ENCODE peak calls at places on chromosomes 3 and 15, in seven cellular contexts. One of them, this sample, is unnamed. For H3K4me1, the result is how much of the 10 kb centered on the place peaks cover.

GRCh38 chr15:92958105-92958504 is 58.0 kb downstream of the CHD2 start:
- DNase-seq in neural progenitor cell: no peak
- DNase-seq in tibial nerve: no peak
- DNase-seq in stomach: no peak
- DNase-seq in transverse colon: no peak
- DNase-seq in HCT116: no peak
- DNase-seq in ovary: no peak
- DNase-seq in this sample: no peak

GRCh38 chr15:35973019-35973418 is 427.1 kb upstream of the DPH6 start:
- DNase-seq in neural progenitor cell: no peak
- DNase-seq in tibial nerve: no peak
- DNase-seq in stomach: no peak
- DNase-seq in transverse colon: no peak
- DNase-seq in HCT116: no peak
- DNase-seq in ovary: no peak
- DNase-seq in this sample: no peak

GRCh38 chr3:178393833-178394232 is 142.4 kb upstream of the KCNMB2 start:
- DNase-seq in neural progenitor cell: no peak
- DNase-seq in tibial nerve: no peak
- DNase-seq in stomach: no peak
- DNase-seq in transverse colon: no peak
- DNase-seq in HCT116: no peak
- DNase-seq in ovary: no peak
- DNase-seq in this sample: no peak

GRCh38 chr15:48647963-48648362 is 2.5 kb upstream of the FBN1 start:
- DNase-seq in neural progenitor cell: peak
- DNase-seq in tibial nerve: no peak
- DNase-seq in stomach: no peak
- DNase-seq in transverse colon: no peak
- DNase-seq in HCT116: no peak
- DNase-seq in ovary: peak
- DNase-seq in this sample: no peak

GRCh38 chr15:101083336-101084045 is 164.3 kb downstream of the LRRK1 start:
- DNase-seq in neural progenitor cell: no peak
- DNase-seq in tibial nerve: no peak
- DNase-seq in stomach: peak
- DNase-seq in transverse colon: no peak
- DNase-seq in HCT116: no peak
- DNase-seq in ovary: no peak
- DNase-seq in this sample: no peak

GRCh38 chr3:99714146-99714545 is 75.8 kb downstream of the COL8A1 start:
- DNase-seq in neural progenitor cell: no peak
- DNase-seq in tibial nerve: no peak
- DNase-seq in stomach: no peak
- DNase-seq in transverse colon: no peak
- DNase-seq in HCT116: no peak
- DNase-seq in ovary: no peak
- DNase-seq in this sample: no peak

GRCh38 chr3:45917146-45917885 is 25.9 kb upstream of the CXCR6 start:
- DNase-seq in neural progenitor cell: no peak
- DNase-seq in tibial nerve: no peak
- DNase-seq in stomach: no peak
- DNase-seq in transverse colon: no peak
- DNase-seq in HCT116: no peak
- DNase-seq in ovary: no peak
- DNase-seq in this sample: no peak

GRCh38 chr3:140902791-140903190 is 38.8 kb upstream of the SLC25A36 start:
- DNase-seq in neural progenitor cell: no peak
- DNase-seq in tibial nerve: no peak
- DNase-seq in stomach: no peak
- DNase-seq in transverse colon: no peak
- DNase-seq in HCT116: no peak
- DNase-seq in ovary: no peak
- DNase-seq in this sample: no peak

GRCh38 chr3:114624676-114625181 is 330.9 kb downstream of the TIGIT start:
- DNase-seq in neural progenitor cell: no peak
- DNase-seq in tibial nerve: peak
- DNase-seq in stomach: peak
- DNase-seq in transverse colon: peak
- DNase-seq in HCT116: peak
- DNase-seq in ovary: peak
- DNase-seq in this sample: peak

GRCh38 chr15:100902436-100903190 is 16.5 kb upstream of the LRRK1 start:
- DNase-seq in neural progenitor cell: no peak
- DNase-seq in tibial nerve: peak
- DNase-seq in stomach: peak
- DNase-seq in transverse colon: peak
- DNase-seq in HCT116: no peak
- DNase-seq in ovary: peak
- DNase-seq in this sample: peak

GRCh38 chr15:40054746-40055575 is 16.0 kb upstream of the SRP14 start:
- DNase-seq in neural progenitor cell: peak
- DNase-seq in tibial nerve: no peak
- DNase-seq in stomach: peak
- DNase-seq in transverse colon: peak
- DNase-seq in HCT116: no peak
- DNase-seq in ovary: no peak
- DNase-seq in this sample: peak

GRCh38 chr15:101827257-101827656 is 15.3 kb downstream of the OR4F15 start:
- DNase-seq in neural progenitor cell: no peak
- DNase-seq in tibial nerve: no peak
- DNase-seq in stomach: no peak
- DNase-seq in transverse colon: no peak
- DNase-seq in HCT116: no peak
- DNase-seq in ovary: no peak
- DNase-seq in this sample: no peak

GRCh38 chr3:62284442-62284841 is 88.9 kb downstream of the FEZF2 start:
- DNase-seq in neural progenitor cell: no peak
- DNase-seq in tibial nerve: no peak
- DNase-seq in stomach: no peak
- DNase-seq in transverse colon: no peak
- DNase-seq in HCT116: no peak
- DNase-seq in ovary: no peak
- DNase-seq in this sample: no peak

GRCh38 chr3:137012097-137012501 is 54.3 kb downstream of the IL20RB start:
- DNase-seq in neural progenitor cell: no peak
- DNase-seq in tibial nerve: no peak
- DNase-seq in stomach: no peak
- DNase-seq in transverse colon: no peak
- DNase-seq in HCT116: no peak
- DNase-seq in ovary: no peak
- DNase-seq in this sample: no peak

GRCh38 chr3:39750677-39751076 is 58.7 kb upstream of the MYRIP start:
- DNase-seq in neural progenitor cell: no peak
- DNase-seq in tibial nerve: no peak
- DNase-seq in stomach: no peak
- DNase-seq in transverse colon: no peak
- DNase-seq in HCT116: no peak
- DNase-seq in ovary: no peak
- DNase-seq in this sample: no peak

GRCh38 chr3:160921020-160921635 is 165.1 kb downstream of the PPM1L start:
- DNase-seq in neural progenitor cell: peak
- DNase-seq in tibial nerve: no peak
- DNase-seq in stomach: peak
- DNase-seq in transverse colon: no peak
- DNase-seq in HCT116: peak
- DNase-seq in ovary: no peak
- DNase-seq in this sample: no peak

GRCh38 chr3:39103791-39104552 is 3.5 kb downstream of the GORASP1 start:
- DNase-seq in neural progenitor cell: no peak
- DNase-seq in tibial nerve: no peak
- DNase-seq in stomach: no peak
- DNase-seq in transverse colon: no peak
- DNase-seq in HCT116: no peak
- DNase-seq in ovary: no peak
- DNase-seq in this sample: no peak

GRCh38 chr3:120094776-120095225 is 554 bp upstream of the GSK3B start:
- DNase-seq in neural progenitor cell: peak
- DNase-seq in tibial nerve: peak
- DNase-seq in stomach: peak
- DNase-seq in transverse colon: peak
- DNase-seq in HCT116: no peak
- DNase-seq in ovary: peak
- DNase-seq in this sample: peak

GRCh38 chr15:42621386-42621785 is 46.0 kb downstream of the STARD9 start:
- DNase-seq in neural progenitor cell: no peak
- DNase-seq in tibial nerve: no peak
- DNase-seq in stomach: no peak
- DNase-seq in transverse colon: no peak
- DNase-seq in HCT116: no peak
- DNase-seq in ovary: no peak
- DNase-seq in this sample: no peak

GRCh38 chr15:83697716-83698115 is 43.8 kb downstream of the ADAMTSL3 start:
- DNase-seq in neural progenitor cell: no peak
- DNase-seq in tibial nerve: no peak
- DNase-seq in stomach: no peak
- DNase-seq in transverse colon: no peak
- DNase-seq in HCT116: no peak
- DNase-seq in ovary: no peak
- DNase-seq in this sample: no peak

GRCh38 chr3:156304406-156304805 is 184.0 kb downstream of the KCNAB1 start:
- DNase-seq in neural progenitor cell: no peak
- DNase-seq in tibial nerve: no peak
- DNase-seq in stomach: no peak
- DNase-seq in transverse colon: no peak
- DNase-seq in HCT116: no peak
- DNase-seq in ovary: no peak
- DNase-seq in this sample: no peak

DNA sequence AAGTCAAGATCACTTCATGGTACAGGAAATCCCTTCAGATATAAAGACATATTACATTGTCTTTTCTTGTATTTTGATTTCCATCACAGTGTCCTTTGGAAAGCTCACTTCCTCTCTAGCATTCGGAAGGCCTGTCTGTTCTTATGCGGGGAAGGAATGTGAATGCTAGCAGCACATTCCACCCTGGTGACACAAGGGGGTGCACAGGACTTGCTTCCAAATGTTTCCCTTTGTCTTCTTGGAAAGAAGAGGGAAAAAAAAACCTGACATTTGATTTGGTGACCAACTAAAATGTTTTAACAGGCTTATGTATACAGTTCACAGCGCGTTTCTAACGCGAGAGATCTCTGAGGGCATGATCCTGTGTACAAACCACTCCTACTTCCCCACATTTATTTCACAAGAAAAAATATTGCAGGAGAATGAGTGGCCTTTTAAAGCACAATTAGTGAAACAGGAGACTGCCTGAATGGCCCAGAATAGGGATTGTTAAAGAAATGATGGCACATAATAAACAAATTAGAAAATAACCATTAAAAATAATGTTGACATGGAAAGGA is 107.5 kb upstream of the FXR1 start:
- DNase-seq in neural progenitor cell: peak
- DNase-seq in tibial nerve: no peak
- DNase-seq in stomach: no peak
- DNase-seq in transverse colon: no peak
- DNase-seq in HCT116: peak
- DNase-seq in ovary: peak
- DNase-seq in this sample: no peak
- TF ChIP-seq CTCF in neural progenitor cell: peak
- TF ChIP-seq CTCF in tibial nerve: no peak
- TF ChIP-seq CTCF in stomach: no peak
- TF ChIP-seq CTCF in transverse colon: peak
- TF ChIP-seq CTCF in HCT116: peak
- TF ChIP-seq CTCF in ovary: peak
- TF ChIP-seq CTCF in this sample: no peak

GRCh38 chr15:96339662-96340347 is 9.3 kb downstream of the NR2F2 start:
- DNase-seq in neural progenitor cell: peak
- DNase-seq in tibial nerve: no peak
- DNase-seq in stomach: no peak
- DNase-seq in transverse colon: no peak
- DNase-seq in HCT116: no peak
- DNase-seq in ovary: no peak
- DNase-seq in this sample: peak
- H3K27ac ChIP-seq in neural progenitor cell: peak
- H3K27ac ChIP-seq in tibial nerve: peak
- H3K27ac ChIP-seq in stomach: peak
- H3K27ac ChIP-seq in transverse colon: peak
- H3K27ac ChIP-seq in HCT116: no peak
- H3K27ac ChIP-seq in ovary: peak
- H3K27ac ChIP-seq in this sample: peak

DNA sequence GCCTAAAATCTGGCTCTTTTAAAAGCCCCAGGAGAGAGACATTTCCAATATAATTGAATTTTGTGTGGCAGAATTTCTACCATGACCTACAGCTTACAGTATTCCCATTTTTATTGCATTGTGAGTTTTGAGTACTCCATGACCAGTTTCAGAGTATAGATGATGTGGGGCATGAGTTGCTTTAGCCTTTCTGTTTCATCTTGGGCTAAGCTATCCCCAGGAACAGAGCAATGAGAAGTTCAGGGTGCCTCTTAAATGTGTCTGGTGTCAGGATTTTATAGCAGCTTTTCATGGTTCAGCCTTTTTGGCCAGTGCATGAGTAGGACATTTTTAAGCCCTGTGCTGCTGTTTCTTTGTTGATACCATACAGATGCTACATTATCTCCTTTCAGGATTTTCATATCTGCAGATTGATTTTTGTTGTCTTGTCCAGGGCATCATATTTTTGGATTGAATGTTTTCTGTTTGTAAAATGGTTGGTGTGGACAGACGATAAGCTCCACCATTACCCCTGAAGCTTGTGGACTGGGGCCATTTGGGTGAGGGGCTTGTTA is 3.5 kb downstream of the ABHD2 start:
- DNase-seq in neural progenitor cell: no peak
- DNase-seq in tibial nerve: no peak
- DNase-seq in stomach: no peak
- DNase-seq in transverse colon: no peak
- DNase-seq in HCT116: no peak
- DNase-seq in ovary: no peak
- DNase-seq in this sample: no peak
- H3K4me1 ChIP-seq in neural progenitor cell: under half
- H3K4me1 ChIP-seq in tibial nerve: under half
- H3K4me1 ChIP-seq in stomach: half or more
- H3K4me1 ChIP-seq in transverse colon: half or more
- H3K4me1 ChIP-seq in HCT116: under half
- H3K4me1 ChIP-seq in ovary: under half
- H3K4me1 ChIP-seq in this sample: under half

GRCh38 chr15:89428246-89428645 is 68.1 kb downstream of the RHCG start:
- DNase-seq in neural progenitor cell: no peak
- DNase-seq in tibial nerve: no peak
- DNase-seq in stomach: no peak
- DNase-seq in transverse colon: no peak
- DNase-seq in HCT116: no peak
- DNase-seq in ovary: no peak
- DNase-seq in this sample: no peak

GRCh38 chr15:89429023-89429422 is 67.4 kb downstream of the RHCG start:
- DNase-seq in neural progenitor cell: no peak
- DNase-seq in tibial nerve: no peak
- DNase-seq in stomach: no peak
- DNase-seq in transverse colon: no peak
- DNase-seq in HCT116: no peak
- DNase-seq in ovary: no peak
- DNase-seq in this sample: no peak

GRCh38 chr15:89433686-89434085 is 62.7 kb downstream of the RHCG start:
- DNase-seq in neural progenitor cell: no peak
- DNase-seq in tibial nerve: no peak
- DNase-seq in stomach: no peak
- DNase-seq in transverse colon: no peak
- DNase-seq in HCT116: no peak
- DNase-seq in ovary: no peak
- DNase-seq in this sample: no peak

GRCh38 chr15:89429986-89430385 is 66.4 kb downstream of the RHCG start:
- DNase-seq in neural progenitor cell: no peak
- DNase-seq in tibial nerve: no peak
- DNase-seq in stomach: no peak
- DNase-seq in transverse colon: no peak
- DNase-seq in HCT116: no peak
- DNase-seq in ovary: no peak
- DNase-seq in this sample: no peak

GRCh38 chr15:89430530-89431341 is 65.6 kb downstream of the RHCG start:
- DNase-seq in neural progenitor cell: peak
- DNase-seq in tibial nerve: peak
- DNase-seq in stomach: peak
- DNase-seq in transverse colon: peak
- DNase-seq in HCT116: peak
- DNase-seq in ovary: peak
- DNase-seq in this sample: peak
- TF ChIP-seq CTCF in neural progenitor cell: peak
- TF ChIP-seq CTCF in tibial nerve: peak
- TF ChIP-seq CTCF in stomach: peak
- TF ChIP-seq CTCF in transverse colon: peak
- TF ChIP-seq CTCF in HCT116: peak
- TF ChIP-seq CTCF in ovary: peak
- TF ChIP-seq CTCF in this sample: peak

This sample was measured in colonic mucosa.